ENCODE peak calls at places on chromosomes 13 and 19, in seven cellular contexts. E, C, V, U, L, B and P are unnamed samples.

GRCh38 chr13:44664308-44664707 is 88.2 kb upstream of the TSC22D1 start:
- DNase-seq in U (no peak), V (no peak), L (no peak), B (no peak), E (no peak), C (no peak), P (no peak)

GRCh38 chr13:72126424-72126823 is 259.4 kb upstream of the DACH1 start:
- DNase-seq in L (no peak), U (no peak), C (no peak), E (no peak), B (no peak), V (no peak), P (no peak)

GRCh38 chr13:41502021-41502420 is 44.7 kb downstream of the RGCC start:
- DNase-seq in V (no peak), L (no peak), C (no peak), E (no peak), U (no peak), B (no peak), P (no peak)

GRCh38 chr13:29893438-29893837 is 43.0 kb upstream of the UBL3 start:
- DNase-seq in B (peak; percentile 55), V (no peak), C (no peak), U (no peak), E (no peak), L (no peak), P (no peak)

GRCh38 chr19:42032428-42032827 is 37.6 kb downstream of the GRIK5 start:
- DNase-seq in L (no peak), B (no peak), V (peak; percentile 51), C (no peak), U (no peak), E (no peak), P (no peak)

GRCh38 chr19:18610245-18610555 is 2.5 kb upstream of the TMEM59L start:
- DNase-seq in U (no peak), C (no peak), B (peak; percentile 37), E (no peak), V (no peak), L (no peak), P (no peak)

GRCh38 chr19:13082192-13083007 is 20.3 kb downstream of the LYL1 start:
- DNase-seq in V (no peak), C (no peak), U (peak; percentile 52), L (no peak), B (peak; percentile 66), E (peak; percentile 68), P (no peak)

GRCh38 chr19:36418287-36419001 is at the start of gene ZFP82:
- DNase-seq in L (peak; percentile 37), E (peak; percentile 75), V (peak; percentile 91), U (peak; percentile 54), B (peak; percentile 98), C (peak; percentile 90), P (peak; percentile 78)

GRCh38 chr13:71536201-71536600 is 330.8 kb downstream of the DACH1 start:
- DNase-seq in V (no peak), C (no peak), U (no peak), B (no peak), E (no peak), L (no peak), P (no peak)

GRCh38 chr19:29271341-29271740 is 58.4 kb upstream of the UQCRFS1 start:
- DNase-seq in B (no peak), L (no peak), U (no peak), C (no peak), E (no peak), V (no peak), P (no peak)

GRCh38 chr13:50589651-50590054 is 253.8 kb downstream of the DLEU7 start:
- DNase-seq in U (no peak), E (no peak), C (no peak), B (no peak), L (no peak), V (no peak), P (no peak)

GRCh38 chr19:43455321-43456113 is 9.9 kb downstream of the LYPD3 start:
- DNase-seq in L (no peak), U (no peak), B (no peak), C (no peak), V (no peak), E (no peak), P (no peak)

GRCh38 chr13:26424181-26424580 is 133.3 kb upstream of the WASF3 start:
- DNase-seq in U (no peak), E (no peak), V (no peak), L (no peak), C (no peak), B (no peak), P (no peak)

DNA sequence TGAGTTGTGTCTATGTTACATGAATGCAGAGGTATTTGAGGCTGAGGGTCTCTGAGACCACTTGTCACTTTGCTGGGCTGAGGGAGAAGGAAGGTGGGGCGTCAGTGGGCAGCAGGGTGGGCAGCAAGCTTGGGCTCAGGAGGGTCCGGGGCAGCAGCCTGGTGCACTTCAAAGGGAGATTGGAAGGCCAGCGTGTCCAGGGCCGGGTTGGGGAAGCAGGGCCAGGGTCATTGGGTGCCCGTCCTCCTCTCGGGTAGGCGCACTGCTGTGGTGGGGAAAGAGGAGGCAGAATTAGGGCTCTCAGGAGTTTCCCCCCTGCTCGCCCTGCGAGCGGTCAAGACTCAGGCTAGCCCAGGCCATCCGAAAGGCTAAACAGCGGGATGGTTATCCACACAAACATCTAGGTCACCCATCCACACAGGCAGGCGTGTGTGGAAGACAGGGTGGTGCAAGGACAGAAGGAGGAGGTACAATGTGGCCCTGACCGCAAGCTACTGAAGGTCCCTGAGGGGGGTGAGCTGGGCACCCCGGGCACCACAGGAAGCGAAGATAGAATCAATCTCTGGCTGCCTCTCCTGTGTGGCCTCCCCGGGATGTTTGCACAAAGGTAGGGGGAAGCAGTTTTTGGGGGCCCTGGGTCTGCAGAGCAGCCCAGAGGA is 37.7 kb downstream of the MYO9B start:
- DNase-seq in V (no peak), U (no peak), C (no peak), E (no peak), B (no peak), L (no peak), P (no peak)
- TF ChIP-seq TAF1 in V (no peak), U (no peak), C (no peak), E (no peak), B (no peak), L (no peak), P (no peak)

DNA sequence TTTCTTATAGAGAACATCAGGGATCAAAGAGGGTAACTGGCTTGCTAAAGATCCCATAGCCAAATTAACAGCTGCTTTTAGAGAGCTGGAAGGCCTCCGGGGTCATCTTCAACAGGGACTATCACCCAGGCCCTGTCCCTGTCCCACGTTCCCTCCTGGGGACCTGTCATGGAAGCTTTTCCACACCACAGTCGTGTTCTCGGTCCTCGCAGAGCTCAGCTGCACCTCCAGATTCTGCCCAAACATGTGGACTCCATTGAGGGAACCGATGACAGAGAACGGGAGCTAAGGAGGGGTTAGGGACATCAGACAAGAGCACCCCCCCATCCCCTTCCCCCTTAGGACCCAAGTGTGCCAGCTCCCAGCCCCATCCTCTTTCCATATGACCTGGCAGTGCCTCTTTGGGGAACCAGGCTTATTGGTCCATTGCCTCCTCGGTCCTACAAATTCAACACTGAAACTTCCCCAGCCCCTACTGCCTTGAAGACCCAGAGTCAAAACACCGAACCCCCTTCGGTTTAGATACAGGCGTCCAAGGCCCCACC is 568 bp downstream of the FUZ start:
- DNase-seq in L (no peak), C (no peak), U (no peak), B (no peak), V (no peak), E (no peak), P (no peak)
- TF ChIP-seq TAF1 in L (no peak), C (no peak), U (no peak), B (no peak), V (no peak), E (no peak), P (no peak)

DNA sequence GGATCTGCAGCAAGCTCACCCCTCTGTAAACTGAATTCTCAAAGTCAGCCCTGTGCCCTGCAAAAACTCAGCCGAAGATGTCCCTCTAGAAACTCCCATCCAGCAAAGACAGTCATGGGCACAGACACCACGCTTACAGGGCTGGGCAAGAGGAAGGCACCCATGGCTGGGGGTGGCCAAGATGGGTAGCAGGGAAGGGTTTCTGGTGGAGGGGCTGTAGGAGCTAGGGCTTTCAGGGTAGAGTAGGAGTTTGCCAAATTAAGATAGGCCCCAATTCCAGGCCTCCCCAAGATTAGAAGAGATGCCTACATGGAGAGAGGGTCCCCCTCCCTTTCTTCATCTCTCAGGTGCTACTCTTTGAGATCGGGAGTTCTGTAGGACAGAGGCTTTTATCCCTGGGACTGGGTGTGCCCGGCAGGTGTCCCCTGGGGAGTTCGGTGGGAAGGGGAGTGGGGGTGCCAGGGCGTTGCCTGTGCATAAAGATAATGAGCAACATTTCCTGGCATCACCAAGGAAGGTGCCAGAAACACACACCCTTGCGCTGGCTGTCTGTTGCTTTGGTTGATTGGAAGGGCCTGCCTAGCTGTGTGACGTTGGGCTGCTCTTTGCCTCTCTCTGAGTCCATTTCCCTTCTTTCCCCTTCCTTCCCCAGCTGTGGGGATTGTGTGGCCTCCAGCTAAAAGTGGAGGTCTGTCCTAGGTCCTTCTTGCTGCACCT is 9.4 kb downstream of the NRTN start:
- DNase-seq in V (no peak), L (no peak), U (no peak), B (no peak), E (no peak), C (no peak), P (no peak)
- TF ChIP-seq TAF1 in V (no peak), L (no peak), U (no peak), B (no peak), E (no peak), C (no peak), P (no peak)

GRCh38 chr19:38071647-38072046 is 152.4 kb downstream of the DPF1 start:
- DNase-seq in V (no peak), U (no peak), L (no peak), B (no peak), C (no peak), E (no peak), P (no peak)

GRCh38 chr19:38070573-38070972 is 153.4 kb downstream of the DPF1 start:
- DNase-seq in V (no peak), C (no peak), E (peak; percentile 36), U (no peak), L (no peak), B (no peak), P (no peak)

GRCh38 chr19:38076337-38076736 is 147.7 kb downstream of the DPF1 start:
- DNase-seq in C (no peak), V (no peak), E (no peak), L (no peak), U (no peak), B (no peak), P (no peak)

GRCh38 chr19:38072776-38073411 is 151.1 kb downstream of the DPF1 start:
- DNase-seq in U (no peak), C (no peak), V (no peak), L (no peak), E (no peak), B (no peak), P (no peak)

DNA sequence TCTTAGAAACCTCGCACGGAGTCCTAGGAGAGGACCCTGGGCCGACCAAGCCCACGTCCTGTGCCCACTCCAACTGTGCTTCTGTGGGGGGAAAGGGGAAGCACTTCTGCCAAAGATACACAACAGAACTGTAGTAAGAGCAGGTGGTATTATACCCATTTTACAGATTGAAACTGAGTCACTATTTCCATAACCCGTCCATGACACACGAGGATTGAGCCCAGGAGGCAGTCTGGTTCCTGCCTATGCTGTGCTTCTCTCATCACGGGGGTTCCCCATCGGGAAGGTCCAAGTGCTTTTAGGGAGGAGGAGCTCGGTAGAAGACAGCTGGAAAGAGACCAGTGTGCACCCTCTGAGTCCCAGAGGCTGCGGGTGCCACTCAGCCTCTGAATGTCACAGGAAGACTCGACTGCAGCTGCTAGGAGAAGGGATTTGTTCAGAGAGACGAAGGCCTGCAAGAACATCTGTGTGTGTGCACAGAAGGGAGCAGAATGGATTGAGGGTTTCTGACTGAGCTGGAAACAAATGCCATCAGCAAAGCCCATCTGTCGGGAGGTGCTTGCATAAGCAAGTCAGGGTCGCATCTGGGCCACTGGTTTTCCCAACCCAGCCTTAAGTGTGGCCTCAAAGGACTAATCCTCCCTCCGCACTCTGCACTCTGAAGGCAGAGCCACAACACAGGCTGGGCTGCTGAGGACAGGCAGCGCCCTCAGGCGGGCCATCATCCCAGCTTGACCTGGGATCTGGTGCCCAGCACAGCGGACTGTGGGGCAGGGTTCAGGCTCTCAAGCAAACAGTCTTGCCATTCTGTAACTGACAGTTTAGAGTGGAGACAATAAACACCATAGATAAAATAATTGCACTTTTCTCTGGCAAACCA is 150.0 kb downstream of the DPF1 start:
- DNase-seq in U (peak; percentile 67), L (no peak), C (no peak), V (peak; percentile 65), E (peak; percentile 16), B (peak; percentile 69), P (no peak)
- TF ChIP-seq TAF1 in U (no peak), L (no peak), C (no peak), V (peak; percentile 16), E (no peak), B (no peak), P (no peak)